ENCODE peak calls at places on chromosomes 4 and X, in nine cellular contexts. W is CD8-positive, alpha-beta T cell; H is pancreas; D is endodermal cell; A is H1; Y is heart right ventricle; O is HCT116; Q is kidney; T is upper lobe of left lung. I is an unnamed sample. For H3K4me1, the result is how much of the 10 kb centered on the place peaks cover.

GRCh38 chrX:134599173-134599914 is 58.9 kb downstream of the PLAC1 start:
- DNase-seq in W (no peak), H (no peak), D (no peak), A (no peak), Y (peak), O (no peak), Q (no peak), T (no peak), I (no peak)

GRCh38 chr4:48261288-48261687 is 8.3 kb downstream of the TEC start:
- DNase-seq in W (no peak), H (no peak), D (no peak), A (no peak), Y (no peak), O (no peak), Q (no peak), T (no peak), I (no peak)

GRCh38 chr4:186719925-186720694 is 3.5 kb downstream of the FAT1 start:
- DNase-seq in W (no peak), H (no peak), D (peak), A (no peak), Y (no peak), O (no peak), Q (no peak), T (no peak), I (no peak)

GRCh38 chrX:70219938-70220764 is 14.3 kb upstream of the AWAT1 start:
- DNase-seq in W (no peak), H (no peak), D (peak), A (no peak), Y (peak), O (peak), Q (no peak), T (no peak), I (no peak)

GRCh38 chrX:11375614-11376119 is 82.5 kb downstream of the AMELX start:
- DNase-seq in W (no peak), H (no peak), D (no peak), A (no peak), Y (no peak), O (no peak), Q (no peak), T (no peak), I (no peak)

GRCh38 chrX:152072236-152072635 is 66.1 kb downstream of the MAGEA10 start:
- DNase-seq in W (no peak), H (peak), D (no peak), A (no peak), Y (no peak), O (no peak), Q (no peak), T (no peak), I (no peak)

GRCh38 chr4:159105761-159106243 is 2.9 kb downstream of the RAPGEF2 start:
- DNase-seq in W (no peak), H (no peak), D (peak), A (no peak), Y (peak), O (no peak), Q (no peak), T (no peak), I (no peak)

GRCh38 chr4:113901994-113902787 is 77.3 kb downstream of the ARSJ start:
- DNase-seq in W (peak), H (peak), D (no peak), A (no peak), Y (no peak), O (no peak), Q (no peak), T (no peak), I (peak)

GRCh38 chr4:153153339-153153851 is 50.8 kb upstream of the TRIM2 start:
- DNase-seq in W (peak), H (peak), D (no peak), A (peak), Y (peak), O (no peak), Q (peak), T (peak), I (peak)

GRCh38 chrX:19569121-19569805 is 54.0 kb upstream of the MAP3K15 start:
- DNase-seq in W (no peak), H (no peak), D (no peak), A (no peak), Y (peak), O (no peak), Q (no peak), T (no peak), I (no peak)

GRCh38 chr4:15753786-15754185 is 24.3 kb upstream of the CD38 start:
- DNase-seq in W (no peak), H (peak), D (no peak), A (no peak), Y (peak), O (no peak), Q (peak), T (no peak), I (no peak)

GRCh38 chrX:154730271-154730883 is 20.5 kb downstream of the GAB3 start:
- DNase-seq in W (no peak), H (peak), D (no peak), A (no peak), Y (peak), O (no peak), Q (peak), T (no peak), I (peak)

GRCh38 chrX:154378799-154379568 is at the start of gene EMD:
- DNase-seq in W (peak), H (peak), D (peak), A (peak), Y (peak), O (peak), Q (peak), T (peak), I (peak)

GRCh38 chr4:117093581-117093980 is 8.2 kb upstream of the TRAM1L1 start:
- DNase-seq in W (no peak), H (no peak), D (no peak), A (no peak), Y (no peak), O (no peak), Q (no peak), T (no peak), I (no peak)

GRCh38 chr4:127772769-127773671 is 9.1 kb upstream of the HSPA4L start:
- DNase-seq in W (no peak), H (no peak), D (no peak), A (no peak), Y (no peak), O (no peak), Q (no peak), T (no peak), I (no peak)

GRCh38 chr4:41145571-41146078 is 68.7 kb downstream of the APBB2 start:
- DNase-seq in W (no peak), H (no peak), D (no peak), A (no peak), Y (no peak), O (no peak), Q (no peak), T (no peak), I (no peak)
- H3K4me1 ChIP-seq in W (under half), H (under half), D (under half), A (under half), Y (half or more), O (half or more), Q (under half), T (under half), I (half or more)

DNA sequence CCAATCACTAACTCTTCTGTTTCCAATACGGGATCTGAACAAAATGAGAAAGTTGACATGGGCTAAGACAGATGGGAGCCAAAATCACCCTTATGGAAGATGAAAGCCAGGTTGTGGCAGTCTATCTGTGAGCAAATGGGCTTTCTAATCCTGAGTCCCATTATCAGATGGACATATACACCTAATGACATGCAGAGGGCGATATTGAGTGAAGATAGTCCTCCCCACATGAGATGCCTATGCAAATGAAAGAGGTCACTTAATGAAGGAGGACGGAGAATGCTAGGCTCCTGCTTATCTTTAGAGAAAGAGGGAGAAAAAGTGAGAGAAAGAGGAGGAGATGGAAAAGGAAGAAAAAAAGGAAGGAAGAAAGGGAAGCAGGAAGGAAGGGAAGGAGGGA is 547.5 kb downstream of the NLGN4X start:
- DNase-seq in W (no peak), H (no peak), D (no peak), A (no peak), Y (no peak), O (no peak), Q (no peak), T (no peak), I (no peak)
- TF ChIP-seq CTCF in W (no peak), H (peak), D (peak), A (no peak), Y (no peak), O (no peak), Q (no peak), T (no peak), I (no peak)

GRCh38 chrX:71616672-71617529 is 1.4 kb downstream of the CXCR3 start:
- DNase-seq in W (peak), H (no peak), D (peak), A (no peak), Y (no peak), O (no peak), Q (no peak), T (peak), I (no peak)

GRCh38 chrX:71618303-71618721 is at the start of gene CXCR3:
- DNase-seq in W (peak), H (peak), D (no peak), A (no peak), Y (peak), O (no peak), Q (no peak), T (peak), I (peak)

GRCh38 chrX:71617742-71618141 is 569 bp downstream of the CXCR3 start:
- DNase-seq in W (no peak), H (no peak), D (no peak), A (no peak), Y (no peak), O (no peak), Q (no peak), T (no peak), I (no peak)

GRCh38 chrX:71619193-71619592 is 882 bp upstream of the CXCR3 start:
- DNase-seq in W (peak), H (no peak), D (no peak), A (no peak), Y (no peak), O (no peak), Q (no peak), T (no peak), I (no peak)

GRCh38 chrX:71618787-71619186 is 476 bp upstream of the CXCR3 start:
- DNase-seq in W (no peak), H (no peak), D (no peak), A (no peak), Y (no peak), O (no peak), Q (no peak), T (no peak), I (no peak)
- H3K4me1 ChIP-seq in W (half or more), H (under half), D (under half), A (under half), Y (under half), O (under half), Q (under half), T (under half), I (under half)

GRCh38 chr4:144948009-144948408 is 150.0 kb downstream of the ANAPC10 start:
- DNase-seq in W (no peak), H (no peak), D (peak), A (no peak), Y (no peak), O (no peak), Q (no peak), T (no peak), I (no peak)

GRCh38 chr4:144954224-144954623 is 143.8 kb downstream of the ANAPC10 start:
- DNase-seq in W (no peak), H (no peak), D (peak), A (no peak), Y (no peak), O (no peak), Q (no peak), T (no peak), I (no peak)

DNA sequence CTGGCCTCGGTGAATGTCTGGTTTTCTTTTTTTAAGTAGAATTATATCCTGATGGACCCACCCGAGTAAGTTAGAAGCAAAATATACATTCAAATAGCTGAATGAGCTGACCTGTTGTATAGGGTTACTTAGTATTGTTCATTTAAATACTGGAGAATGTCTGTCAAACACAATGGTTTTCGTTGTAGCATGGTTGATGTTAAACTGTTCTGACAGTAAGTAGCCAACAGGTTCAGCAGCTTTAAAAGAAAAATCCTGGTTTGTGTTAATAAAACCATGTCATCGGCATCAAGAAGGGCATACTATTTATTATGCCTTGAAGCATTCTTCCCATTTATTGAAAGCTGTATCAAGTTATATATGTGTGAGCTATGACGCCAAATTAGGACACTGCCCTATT is 149.6 kb downstream of the ANAPC10 start:
- DNase-seq in W (no peak), H (no peak), D (no peak), A (no peak), Y (no peak), O (no peak), Q (no peak), T (no peak), I (no peak)
- TF ChIP-seq CTCF in W (no peak), H (no peak), D (no peak), A (no peak), Y (no peak), O (no peak), Q (no peak), T (no peak), I (no peak)

DNA sequence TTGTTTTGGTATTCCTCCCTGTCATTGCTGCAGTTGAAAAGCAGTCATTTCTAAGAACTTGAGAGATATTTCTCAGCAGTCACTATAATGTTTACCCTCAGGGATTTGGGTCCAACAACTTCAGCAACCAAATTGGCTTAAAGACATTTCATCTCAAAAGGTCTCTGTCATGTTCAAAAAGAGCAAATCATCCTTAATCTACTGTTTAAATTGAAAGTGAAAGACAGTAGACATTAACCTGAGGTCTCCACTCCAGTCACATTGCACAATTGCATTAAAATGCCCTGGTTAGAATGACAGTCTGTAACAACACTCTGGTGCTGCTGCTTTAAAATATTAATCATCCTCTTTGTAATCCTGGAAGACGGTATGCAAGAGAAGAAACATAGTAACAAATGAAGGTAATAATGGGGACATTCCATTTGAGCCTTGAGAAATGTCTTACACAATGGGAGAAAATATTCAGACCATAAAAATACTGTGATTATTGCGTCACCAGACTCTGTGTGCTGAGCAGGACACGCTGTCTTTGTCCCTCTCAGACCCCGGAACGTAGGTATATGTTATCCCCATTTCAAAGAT is 90.2 kb upstream of the UNC5C start:
- DNase-seq in W (no peak), H (no peak), D (no peak), A (no peak), Y (no peak), O (no peak), Q (no peak), T (no peak), I (no peak)
- H3K4me1 ChIP-seq in W (under half), H (under half), D (under half), A (under half), Y (under half), O (under half), Q (under half), T (under half), I (under half)